ENCODE peak calls at places on chromosomes 2 and 18, in eight cellular contexts. One of them, this sample, is unnamed. For H3K9me3, the result is how much of the 10 kb centered on the place peaks cover.

GRCh38 chr2:57373530-57373929 is 673.1 kb upstream of the VRK2 start:
- DNase-seq in neuronal stem cell: no peak
- DNase-seq in neural progenitor cell: no peak
- DNase-seq in HCT116: peak
- DNase-seq in NT2/D1: no peak
- DNase-seq in H9: no peak
- DNase-seq in SK-N-SH: no peak
- DNase-seq in kidney: no peak
- DNase-seq in this sample: no peak

GRCh38 chr2:189657867-189658266 is 3.4 kb upstream of the ASNSD1 start:
- DNase-seq in neuronal stem cell: no peak
- DNase-seq in neural progenitor cell: no peak
- DNase-seq in HCT116: no peak
- DNase-seq in NT2/D1: no peak
- DNase-seq in H9: no peak
- DNase-seq in SK-N-SH: no peak
- DNase-seq in kidney: no peak
- DNase-seq in this sample: peak

GRCh38 chr18:73384246-73384645 is 516.5 kb upstream of the NETO1 start:
- DNase-seq in neuronal stem cell: no peak
- DNase-seq in neural progenitor cell: no peak
- DNase-seq in HCT116: no peak
- DNase-seq in NT2/D1: no peak
- DNase-seq in H9: no peak
- DNase-seq in SK-N-SH: no peak
- DNase-seq in kidney: no peak
- DNase-seq in this sample: no peak

GRCh38 chr2:240467659-240468299 is 32.3 kb downstream of the GPC1 start:
- DNase-seq in neuronal stem cell: no peak
- DNase-seq in neural progenitor cell: no peak
- DNase-seq in HCT116: no peak
- DNase-seq in NT2/D1: no peak
- DNase-seq in H9: peak
- DNase-seq in SK-N-SH: peak
- DNase-seq in kidney: peak
- DNase-seq in this sample: peak

GRCh38 chr2:63078852-63079606 is 28.4 kb downstream of the OTX1 start:
- DNase-seq in neuronal stem cell: no peak
- DNase-seq in neural progenitor cell: peak
- DNase-seq in HCT116: peak
- DNase-seq in NT2/D1: no peak
- DNase-seq in H9: peak
- DNase-seq in SK-N-SH: peak
- DNase-seq in kidney: no peak
- DNase-seq in this sample: peak

GRCh38 chr18:42976869-42977268 is 138.6 kb downstream of the RIT2 start:
- DNase-seq in neuronal stem cell: no peak
- DNase-seq in neural progenitor cell: no peak
- DNase-seq in HCT116: no peak
- DNase-seq in NT2/D1: no peak
- DNase-seq in H9: no peak
- DNase-seq in SK-N-SH: no peak
- DNase-seq in kidney: no peak
- DNase-seq in this sample: no peak

GRCh38 chr2:8848328-8849100 is 11.1 kb upstream of the KIDINS220 start:
- DNase-seq in neuronal stem cell: no peak
- DNase-seq in neural progenitor cell: no peak
- DNase-seq in HCT116: no peak
- DNase-seq in NT2/D1: no peak
- DNase-seq in H9: no peak
- DNase-seq in SK-N-SH: no peak
- DNase-seq in kidney: no peak
- DNase-seq in this sample: no peak

GRCh38 chr2:95311821-95312542 is 14.8 kb downstream of the KCNIP3 start:
- DNase-seq in neuronal stem cell: no peak
- DNase-seq in neural progenitor cell: no peak
- DNase-seq in HCT116: no peak
- DNase-seq in NT2/D1: no peak
- DNase-seq in H9: no peak
- DNase-seq in SK-N-SH: no peak
- DNase-seq in kidney: peak
- DNase-seq in this sample: no peak

GRCh38 chr2:139917723-139918384 is 1137.7 kb upstream of the NXPH2 start:
- DNase-seq in neuronal stem cell: no peak
- DNase-seq in neural progenitor cell: no peak
- DNase-seq in HCT116: no peak
- DNase-seq in NT2/D1: no peak
- DNase-seq in H9: no peak
- DNase-seq in SK-N-SH: no peak
- DNase-seq in kidney: no peak
- DNase-seq in this sample: no peak

GRCh38 chr2:217935245-217935879 is 67.4 kb downstream of the TNS1 start:
- DNase-seq in neuronal stem cell: no peak
- DNase-seq in neural progenitor cell: no peak
- DNase-seq in HCT116: no peak
- DNase-seq in NT2/D1: no peak
- DNase-seq in H9: no peak
- DNase-seq in SK-N-SH: no peak
- DNase-seq in kidney: peak
- DNase-seq in this sample: no peak

GRCh38 chr18:2709316-2709715 is 53.8 kb downstream of the SMCHD1 start:
- DNase-seq in neuronal stem cell: no peak
- DNase-seq in neural progenitor cell: no peak
- DNase-seq in HCT116: no peak
- DNase-seq in NT2/D1: no peak
- DNase-seq in H9: no peak
- DNase-seq in SK-N-SH: no peak
- DNase-seq in kidney: no peak
- DNase-seq in this sample: no peak

GRCh38 chr18:48838921-48839818 is 111.6 kb downstream of the SMAD7 start:
- DNase-seq in neuronal stem cell: no peak
- DNase-seq in neural progenitor cell: no peak
- DNase-seq in HCT116: no peak
- DNase-seq in NT2/D1: no peak
- DNase-seq in H9: no peak
- DNase-seq in SK-N-SH: no peak
- DNase-seq in kidney: peak
- DNase-seq in this sample: no peak

GRCh38 chr2:178070824-178071223 is 1.8 kb downstream of the PDE11A start:
- DNase-seq in neuronal stem cell: no peak
- DNase-seq in neural progenitor cell: no peak
- DNase-seq in HCT116: no peak
- DNase-seq in NT2/D1: no peak
- DNase-seq in H9: no peak
- DNase-seq in SK-N-SH: no peak
- DNase-seq in kidney: no peak
- DNase-seq in this sample: no peak

GRCh38 chr2:8892149-8892548 is 54.7 kb upstream of the KIDINS220 start:
- DNase-seq in neuronal stem cell: no peak
- DNase-seq in neural progenitor cell: no peak
- DNase-seq in HCT116: no peak
- DNase-seq in NT2/D1: no peak
- DNase-seq in H9: no peak
- DNase-seq in SK-N-SH: no peak
- DNase-seq in kidney: no peak
- DNase-seq in this sample: no peak

GRCh38 chr18:35112696-35113095 is 71.5 kb downstream of the MAPRE2 start:
- DNase-seq in neuronal stem cell: no peak
- DNase-seq in neural progenitor cell: no peak
- DNase-seq in HCT116: no peak
- DNase-seq in NT2/D1: no peak
- DNase-seq in H9: no peak
- DNase-seq in SK-N-SH: no peak
- DNase-seq in kidney: no peak
- DNase-seq in this sample: no peak

GRCh38 chr2:173568054-173568453 is 213.4 kb downstream of the CDCA7 start:
- DNase-seq in neuronal stem cell: peak
- DNase-seq in neural progenitor cell: peak
- DNase-seq in HCT116: peak
- DNase-seq in NT2/D1: peak
- DNase-seq in H9: peak
- DNase-seq in SK-N-SH: peak
- DNase-seq in kidney: no peak
- DNase-seq in this sample: peak

GRCh38 chr2:88197732-88198131 is 27.6 kb downstream of the THNSL2 start:
- DNase-seq in neuronal stem cell: no peak
- DNase-seq in neural progenitor cell: no peak
- DNase-seq in HCT116: no peak
- DNase-seq in NT2/D1: no peak
- DNase-seq in H9: no peak
- DNase-seq in SK-N-SH: no peak
- DNase-seq in kidney: no peak
- DNase-seq in this sample: no peak

GRCh38 chr2:34104601-34105000 is 505.5 kb upstream of the FAM98A start:
- DNase-seq in neuronal stem cell: no peak
- DNase-seq in neural progenitor cell: no peak
- DNase-seq in HCT116: no peak
- DNase-seq in NT2/D1: no peak
- DNase-seq in H9: no peak
- DNase-seq in SK-N-SH: no peak
- DNase-seq in kidney: no peak
- DNase-seq in this sample: no peak

GRCh38 chr18:71115261-71115660 is 826.4 kb downstream of the SOCS6 start:
- DNase-seq in neuronal stem cell: no peak
- DNase-seq in neural progenitor cell: no peak
- DNase-seq in HCT116: no peak
- DNase-seq in NT2/D1: no peak
- DNase-seq in H9: no peak
- DNase-seq in SK-N-SH: no peak
- DNase-seq in kidney: no peak
- DNase-seq in this sample: no peak

GRCh38 chr2:220269421-220269820 is 642.0 kb downstream of the SLC4A3 start:
- DNase-seq in neuronal stem cell: peak
- DNase-seq in neural progenitor cell: peak
- DNase-seq in HCT116: no peak
- DNase-seq in NT2/D1: peak
- DNase-seq in H9: peak
- DNase-seq in SK-N-SH: no peak
- DNase-seq in kidney: no peak
- DNase-seq in this sample: peak

GRCh38 chr2:174748948-174749347 is 15.3 kb downstream of the CHRNA1 start:
- DNase-seq in neuronal stem cell: peak
- DNase-seq in neural progenitor cell: peak
- DNase-seq in HCT116: peak
- DNase-seq in NT2/D1: peak
- DNase-seq in H9: peak
- DNase-seq in SK-N-SH: peak
- DNase-seq in kidney: no peak
- DNase-seq in this sample: peak

GRCh38 chr2:138779451-138780440 is at the start of gene NXPH2:
- DNase-seq in neuronal stem cell: peak
- DNase-seq in neural progenitor cell: peak
- DNase-seq in HCT116: no peak
- DNase-seq in NT2/D1: no peak
- DNase-seq in H9: peak
- DNase-seq in SK-N-SH: peak
- DNase-seq in kidney: peak
- DNase-seq in this sample: peak
- H3K9ac ChIP-seq in neuronal stem cell: peak
- H3K9ac ChIP-seq in neural progenitor cell: no peak
- H3K9ac ChIP-seq in HCT116: no peak
- H3K9ac ChIP-seq in NT2/D1: no peak
- H3K9ac ChIP-seq in H9: peak
- H3K9ac ChIP-seq in SK-N-SH: no peak
- H3K9ac ChIP-seq in kidney: no peak
- H3K9ac ChIP-seq in this sample: peak

GRCh38 chr18:77905449-77906055 is 655.9 kb downstream of the GALR1 start:
- DNase-seq in neuronal stem cell: no peak
- DNase-seq in neural progenitor cell: no peak
- DNase-seq in HCT116: no peak
- DNase-seq in NT2/D1: no peak
- DNase-seq in H9: no peak
- DNase-seq in SK-N-SH: no peak
- DNase-seq in kidney: no peak
- DNase-seq in this sample: no peak

GRCh38 chr18:77911973-77912372 is 662.3 kb downstream of the GALR1 start:
- DNase-seq in neuronal stem cell: no peak
- DNase-seq in neural progenitor cell: no peak
- DNase-seq in HCT116: no peak
- DNase-seq in NT2/D1: no peak
- DNase-seq in H9: no peak
- DNase-seq in SK-N-SH: no peak
- DNase-seq in kidney: no peak
- DNase-seq in this sample: no peak

GRCh38 chr18:77906103-77906502 is 656.5 kb downstream of the GALR1 start:
- DNase-seq in neuronal stem cell: no peak
- DNase-seq in neural progenitor cell: no peak
- DNase-seq in HCT116: no peak
- DNase-seq in NT2/D1: no peak
- DNase-seq in H9: no peak
- DNase-seq in SK-N-SH: no peak
- DNase-seq in kidney: no peak
- DNase-seq in this sample: no peak

GRCh38 chr18:77905011-77905410 is 655.4 kb downstream of the GALR1 start:
- DNase-seq in neuronal stem cell: no peak
- DNase-seq in neural progenitor cell: no peak
- DNase-seq in HCT116: no peak
- DNase-seq in NT2/D1: no peak
- DNase-seq in H9: no peak
- DNase-seq in SK-N-SH: no peak
- DNase-seq in kidney: no peak
- DNase-seq in this sample: no peak

GRCh38 chr18:77910347-77910746 is 660.7 kb downstream of the GALR1 start:
- DNase-seq in neuronal stem cell: no peak
- DNase-seq in neural progenitor cell: no peak
- DNase-seq in HCT116: no peak
- DNase-seq in NT2/D1: no peak
- DNase-seq in H9: no peak
- DNase-seq in SK-N-SH: no peak
- DNase-seq in kidney: no peak
- DNase-seq in this sample: no peak
- H3K9me3 ChIP-seq in neuronal stem cell: under half
- H3K9me3 ChIP-seq in neural progenitor cell: under half
- H3K9me3 ChIP-seq in HCT116: under half
- H3K9me3 ChIP-seq in NT2/D1: under half
- H3K9me3 ChIP-seq in H9: under half
- H3K9me3 ChIP-seq in SK-N-SH: under half
- H3K9me3 ChIP-seq in kidney: under half
- H3K9me3 ChIP-seq in this sample: under half

DNA sequence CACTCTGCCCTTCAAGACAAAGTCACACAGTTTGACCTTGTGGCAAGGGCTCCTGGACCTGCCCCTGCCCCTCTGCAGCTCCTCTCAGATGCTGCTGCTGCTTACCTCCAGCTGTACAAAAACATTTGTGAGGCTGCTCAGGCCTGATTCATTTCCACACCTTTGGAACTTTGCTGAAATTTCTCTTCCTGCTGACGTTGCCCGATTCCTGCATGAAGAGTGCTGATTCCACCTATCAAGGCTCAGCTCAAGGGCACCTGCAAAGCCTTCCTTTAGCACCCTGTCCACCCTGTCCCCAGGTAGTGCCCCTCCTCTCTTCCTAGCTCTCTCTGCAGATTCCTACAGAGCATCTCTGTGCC is 738.3 kb upstream of the HS6ST1 start:
- DNase-seq in neuronal stem cell: no peak
- DNase-seq in neural progenitor cell: no peak
- DNase-seq in HCT116: no peak
- DNase-seq in NT2/D1: no peak
- DNase-seq in H9: no peak
- DNase-seq in SK-N-SH: no peak
- DNase-seq in kidney: no peak
- DNase-seq in this sample: no peak
- H3K9ac ChIP-seq in neuronal stem cell: no peak
- H3K9ac ChIP-seq in neural progenitor cell: no peak
- H3K9ac ChIP-seq in HCT116: no peak
- H3K9ac ChIP-seq in NT2/D1: no peak
- H3K9ac ChIP-seq in H9: no peak
- H3K9ac ChIP-seq in SK-N-SH: no peak
- H3K9ac ChIP-seq in kidney: no peak
- H3K9ac ChIP-seq in this sample: no peak

GRCh38 chr2:132466428-132467028 is 49.9 kb downstream of the GPR39 start:
- DNase-seq in neuronal stem cell: no peak
- DNase-seq in neural progenitor cell: no peak
- DNase-seq in HCT116: no peak
- DNase-seq in NT2/D1: no peak
- DNase-seq in H9: no peak
- DNase-seq in SK-N-SH: no peak
- DNase-seq in kidney: no peak
- DNase-seq in this sample: no peak
- H3K9me3 ChIP-seq in neuronal stem cell: under half
- H3K9me3 ChIP-seq in neural progenitor cell: under half
- H3K9me3 ChIP-seq in HCT116: under half
- H3K9me3 ChIP-seq in NT2/D1: half or more
- H3K9me3 ChIP-seq in H9: under half
- H3K9me3 ChIP-seq in SK-N-SH: under half
- H3K9me3 ChIP-seq in kidney: under half
- H3K9me3 ChIP-seq in this sample: half or more